ENCODE peak calls at places on chromosomes 7 and 10, in nine cellular contexts. K is HuH-7.5; O is GM04504; P is stimulated activated CD4-positive, alpha-beta T cell treated with anti-CD3 and anti-CD28 coated beads, Interleukin-12 subunit alpha, Interleukin-12 subunit beta, amount 100 ng/mL, for 4 hours; V is hepatocyte; Q is SJSA1; R is natural killer cell; E is WTC11; T is mesothelial cell of epicardium. I is an unnamed sample.

GRCh38 chr10:10824611-10825148 is 193.0 kb upstream of the CELF2 start:
- DNase-seq in P (no peak), E (no peak), R (no peak), V (no peak), O (no peak), K (no peak), Q (peak; percentile 26), T (no peak), I (no peak)

GRCh38 chr7:130290745-130291144 is 2.2 kb upstream of the CPA4 start:
- DNase-seq in Q (peak; percentile 47), O (no peak), R (no peak), E (no peak), V (no peak), K (no peak), T (no peak), P (no peak), I (no peak)

GRCh38 chr10:9734218-9734617 is 1283.5 kb upstream of the CELF2 start:
- DNase-seq in R (no peak), E (no peak), O (no peak), Q (no peak), K (no peak), T (no peak), P (no peak), V (no peak), I (no peak)

GRCh38 chr7:94656925-94657731 is 1.2 kb upstream of the SGCE start:
- DNase-seq in E (no peak), Q (peak; percentile 47), T (no peak), V (peak; percentile 31), O (no peak), P (peak; percentile 5), K (no peak), R (no peak), I (no peak)

GRCh38 chr10:129680661-129681344 is 213.8 kb downstream of the MGMT start:
- DNase-seq in P (no peak), V (no peak), Q (no peak), T (no peak), E (no peak), K (no peak), R (no peak), O (no peak), I (no peak)

GRCh38 chr7:47672966-47673365 is 91.1 kb upstream of the TNS3 start:
- DNase-seq in R (no peak), T (no peak), P (no peak), Q (peak; percentile 49), E (no peak), K (no peak), V (no peak), O (no peak), I (no peak)

GRCh38 chr10:109859221-109859620 is 64.1 kb downstream of the XPNPEP1 start:
- DNase-seq in O (no peak), Q (no peak), R (no peak), P (no peak), E (no peak), T (no peak), K (no peak), V (no peak), I (no peak)

GRCh38 chr7:51326646-51327286 is 10.2 kb upstream of the COBL start:
- DNase-seq in V (no peak), P (no peak), Q (no peak), R (no peak), K (no peak), T (no peak), O (no peak), E (peak; percentile 72), I (no peak)

GRCh38 chr10:58104419-58104818 is 163.3 kb downstream of the IPMK start:
- DNase-seq in V (no peak), O (peak; percentile 3), E (no peak), T (no peak), R (no peak), Q (no peak), P (no peak), K (no peak), I (no peak)

GRCh38 chr10:2933924-2934323 is 133.4 kb upstream of the PFKP start:
- DNase-seq in V (no peak), P (no peak), O (no peak), T (no peak), R (no peak), Q (no peak), E (no peak), K (no peak), I (no peak)

GRCh38 chr10:335151-335800 is 200.0 kb downstream of the ZMYND11 start:
- DNase-seq in K (no peak), R (no peak), O (no peak), P (no peak), E (no peak), V (no peak), T (no peak), Q (peak; percentile 14), I (no peak)

GRCh38 chr7:157056957-157057902 is 46.8 kb upstream of the MNX1 start:
- DNase-seq in T (no peak), V (no peak), P (no peak), Q (no peak), R (no peak), K (no peak), E (no peak), O (no peak), I (no peak)

GRCh38 chr10:74292871-74293427 is 141.9 kb downstream of the ADK start:
- DNase-seq in T (no peak), Q (peak; percentile 12), R (no peak), K (no peak), O (no peak), E (no peak), V (no peak), P (no peak), I (no peak)

GRCh38 chr7:141039366-141039765 is 24.6 kb upstream of the MRPS33 start:
- DNase-seq in K (no peak), P (no peak), T (no peak), R (no peak), E (no peak), Q (no peak), V (no peak), O (no peak), I (no peak)

GRCh38 chr7:117186218-117186617 is 136.6 kb downstream of the WNT2 start:
- DNase-seq in K (no peak), V (no peak), R (no peak), T (no peak), E (no peak), Q (no peak), P (no peak), O (no peak), I (no peak)

GRCh38 chr10:47383254-47384147 is 592 bp downstream of the ZNF488 start:
- DNase-seq in O (no peak), Q (no peak), R (no peak), V (no peak), K (no peak), P (no peak), T (peak; percentile 36), E (peak; percentile 76), I (no peak)

GRCh38 chr7:1548438-1548831 is 7.6 kb downstream of the TMEM184A start:
- DNase-seq in O (no peak), K (no peak), P (no peak), Q (no peak), V (no peak), E (no peak), T (no peak), R (no peak), I (no peak)

GRCh38 chr10:10826125-10826524 is 191.5 kb upstream of the CELF2 start:
- DNase-seq in P (no peak), O (no peak), V (no peak), Q (peak; percentile 22), K (no peak), E (no peak), T (no peak), R (no peak), I (no peak)

GRCh38 chr7:10767771-10768170 is 205.9 kb upstream of the PHF14 start:
- DNase-seq in K (no peak), E (no peak), T (no peak), R (no peak), P (no peak), O (no peak), Q (no peak), V (no peak), I (no peak)

GRCh38 chr10:132411561-132412253 is 14.7 kb downstream of the PWWP2B start:
- DNase-seq in P (no peak), O (no peak), K (no peak), T (peak; percentile 66), R (no peak), E (no peak), Q (no peak), V (peak; percentile 86), I (no peak)

GRCh38 chr10:58909881-58910280 is 266.6 kb upstream of the PHYHIPL start:
- DNase-seq in Q (no peak), O (no peak), R (no peak), E (no peak), P (no peak), V (no peak), T (no peak), K (no peak), I (no peak)

GRCh38 chr7:128030999-128031681 is at the start of gene LRRC4:
- DNase-seq in V (peak; percentile 74), K (peak; percentile 66), O (no peak), R (peak; percentile 33), T (peak; percentile 53), Q (peak; percentile 51), P (peak; percentile 19), E (peak; percentile 72), I (peak; percentile 82)

GRCh38 chr7:44150466-44150832 is 9.3 kb upstream of the MYL7 start:
- DNase-seq in K (no peak), R (no peak), T (no peak), P (no peak), V (no peak), O (no peak), E (no peak), Q (no peak), I (peak; percentile 58)

GRCh38 chr7:15967551-15967950 is 281.1 kb upstream of the MEOX2 start:
- DNase-seq in T (no peak), O (no peak), Q (no peak), V (no peak), E (no peak), K (no peak), R (no peak), P (no peak), I (no peak)

GRCh38 chr10:44724415-44725174 is 186.5 kb upstream of the TMEM72 start:
- DNase-seq in V (no peak), E (no peak), R (no peak), T (no peak), P (no peak), K (no peak), Q (no peak), O (peak; percentile 44), I (no peak)

GRCh38 chr7:34973400-34973760 is 63.9 kb downstream of the DPY19L1 start:
- DNase-seq in V (no peak), O (no peak), K (no peak), P (no peak), Q (no peak), E (no peak), R (no peak), T (no peak), I (no peak)

GRCh38 chr10:98748298-98748697 is 301.6 kb upstream of the HPS1 start:
- DNase-seq in T (no peak), K (peak; percentile 6), Q (peak; percentile 11), R (no peak), E (peak; percentile 28), P (no peak), V (peak; percentile 53), O (no peak), I (peak; percentile 23)

GRCh38 chr10:36354633-36355032 is 712.5 kb upstream of the FZD8 start:
- DNase-seq in O (no peak), R (no peak), V (no peak), K (no peak), E (no peak), P (no peak), T (no peak), Q (no peak), I (no peak)

GRCh38 chr7:47937711-47938573 is 10.3 kb downstream of the PKD1L1 start:
- DNase-seq in K (no peak), R (no peak), V (no peak), O (no peak), T (no peak), E (no peak), P (no peak), Q (no peak), I (no peak)

GRCh38 chr7:151448261-151449252 is 8.6 kb upstream of the CRYGN start:
- DNase-seq in T (peak; percentile 85), R (peak; percentile 73), E (peak; percentile 82), K (peak; percentile 95), P (peak; percentile 69), Q (peak; percentile 56), O (no peak), V (peak; percentile 82), I (peak; percentile 91)

GRCh38 chr10:88881335-88881734 is 1.3 kb downstream of the STAMBPL1 start:
- DNase-seq in V (no peak), K (no peak), P (no peak), R (no peak), E (no peak), O (no peak), T (no peak), Q (peak; percentile 36), I (no peak)